ENCODE peak calls at places on chromosomes 2 and 18, in seven cellular contexts. One of them, this sample, is unnamed.

GRCh38 chr2:156005999-156006712 is 326.4 kb downstream of the NR4A2 start:
- DNase-seq in M059J: peak
- DNase-seq in HEK293T: no peak
- DNase-seq in effector CD4-positive, alpha-beta T cell: no peak
- DNase-seq in stimulated activated CD8-positive, alpha-beta memory T cell treated with anti-CD3 and anti-CD28 coated beads, Interleukin-4, amount 100 ng/mL, for 4 hours: no peak
- DNase-seq in lower lobe of right lung: no peak
- DNase-seq in posterior cingulate gyrus: no peak
- DNase-seq in this sample: peak

GRCh38 chr18:2897448-2898052 is 50.7 kb downstream of the EMILIN2 start:
- DNase-seq in M059J: no peak
- DNase-seq in HEK293T: no peak
- DNase-seq in effector CD4-positive, alpha-beta T cell: no peak
- DNase-seq in stimulated activated CD8-positive, alpha-beta memory T cell treated with anti-CD3 and anti-CD28 coated beads, Interleukin-4, amount 100 ng/mL, for 4 hours: no peak
- DNase-seq in lower lobe of right lung: no peak
- DNase-seq in posterior cingulate gyrus: no peak
- DNase-seq in this sample: no peak

GRCh38 chr18:21179590-21180220 is 62.3 kb upstream of the GREB1L start:
- DNase-seq in M059J: peak
- DNase-seq in HEK293T: peak
- DNase-seq in effector CD4-positive, alpha-beta T cell: peak
- DNase-seq in stimulated activated CD8-positive, alpha-beta memory T cell treated with anti-CD3 and anti-CD28 coated beads, Interleukin-4, amount 100 ng/mL, for 4 hours: peak
- DNase-seq in lower lobe of right lung: no peak
- DNase-seq in posterior cingulate gyrus: no peak
- DNase-seq in this sample: no peak

GRCh38 chr2:137178955-137179377 is 413.6 kb downstream of the THSD7B start:
- DNase-seq in M059J: peak
- DNase-seq in HEK293T: no peak
- DNase-seq in effector CD4-positive, alpha-beta T cell: no peak
- DNase-seq in stimulated activated CD8-positive, alpha-beta memory T cell treated with anti-CD3 and anti-CD28 coated beads, Interleukin-4, amount 100 ng/mL, for 4 hours: no peak
- DNase-seq in lower lobe of right lung: no peak
- DNase-seq in posterior cingulate gyrus: no peak
- DNase-seq in this sample: no peak

GRCh38 chr2:121626777-121627524 is 22.3 kb downstream of the CLASP1 start:
- DNase-seq in M059J: peak
- DNase-seq in HEK293T: no peak
- DNase-seq in effector CD4-positive, alpha-beta T cell: no peak
- DNase-seq in stimulated activated CD8-positive, alpha-beta memory T cell treated with anti-CD3 and anti-CD28 coated beads, Interleukin-4, amount 100 ng/mL, for 4 hours: no peak
- DNase-seq in lower lobe of right lung: peak
- DNase-seq in posterior cingulate gyrus: no peak
- DNase-seq in this sample: no peak

GRCh38 chr2:102698369-102699111 is 63.3 kb upstream of the TMEM182 start:
- DNase-seq in M059J: peak
- DNase-seq in HEK293T: no peak
- DNase-seq in effector CD4-positive, alpha-beta T cell: no peak
- DNase-seq in stimulated activated CD8-positive, alpha-beta memory T cell treated with anti-CD3 and anti-CD28 coated beads, Interleukin-4, amount 100 ng/mL, for 4 hours: no peak
- DNase-seq in lower lobe of right lung: no peak
- DNase-seq in posterior cingulate gyrus: no peak
- DNase-seq in this sample: no peak

GRCh38 chr2:180621366-180621765 is 359.0 kb upstream of the UBE2E3 start:
- DNase-seq in M059J: no peak
- DNase-seq in HEK293T: no peak
- DNase-seq in effector CD4-positive, alpha-beta T cell: no peak
- DNase-seq in stimulated activated CD8-positive, alpha-beta memory T cell treated with anti-CD3 and anti-CD28 coated beads, Interleukin-4, amount 100 ng/mL, for 4 hours: no peak
- DNase-seq in lower lobe of right lung: no peak
- DNase-seq in posterior cingulate gyrus: no peak
- DNase-seq in this sample: no peak

GRCh38 chr2:46329803-46330775 is 32.9 kb downstream of the EPAS1 start:
- DNase-seq in M059J: peak
- DNase-seq in HEK293T: no peak
- DNase-seq in effector CD4-positive, alpha-beta T cell: no peak
- DNase-seq in stimulated activated CD8-positive, alpha-beta memory T cell treated with anti-CD3 and anti-CD28 coated beads, Interleukin-4, amount 100 ng/mL, for 4 hours: no peak
- DNase-seq in lower lobe of right lung: no peak
- DNase-seq in posterior cingulate gyrus: no peak
- DNase-seq in this sample: no peak

GRCh38 chr2:208025814-208026184 is 472 bp upstream of the PLEKHM3 start:
- DNase-seq in M059J: no peak
- DNase-seq in HEK293T: peak
- DNase-seq in effector CD4-positive, alpha-beta T cell: peak
- DNase-seq in stimulated activated CD8-positive, alpha-beta memory T cell treated with anti-CD3 and anti-CD28 coated beads, Interleukin-4, amount 100 ng/mL, for 4 hours: no peak
- DNase-seq in lower lobe of right lung: no peak
- DNase-seq in posterior cingulate gyrus: no peak
- DNase-seq in this sample: no peak

GRCh38 chr2:12036640-12036983 is 290.2 kb downstream of the LPIN1 start:
- DNase-seq in M059J: peak
- DNase-seq in HEK293T: no peak
- DNase-seq in effector CD4-positive, alpha-beta T cell: no peak
- DNase-seq in stimulated activated CD8-positive, alpha-beta memory T cell treated with anti-CD3 and anti-CD28 coated beads, Interleukin-4, amount 100 ng/mL, for 4 hours: no peak
- DNase-seq in lower lobe of right lung: no peak
- DNase-seq in posterior cingulate gyrus: no peak
- DNase-seq in this sample: no peak

GRCh38 chr2:62176771-62177170 is 19.1 kb upstream of the B3GNT2 start:
- DNase-seq in M059J: no peak
- DNase-seq in HEK293T: no peak
- DNase-seq in effector CD4-positive, alpha-beta T cell: no peak
- DNase-seq in stimulated activated CD8-positive, alpha-beta memory T cell treated with anti-CD3 and anti-CD28 coated beads, Interleukin-4, amount 100 ng/mL, for 4 hours: no peak
- DNase-seq in lower lobe of right lung: no peak
- DNase-seq in posterior cingulate gyrus: no peak
- DNase-seq in this sample: no peak